ENCODE peak calls at places on chromosome 11, in five cellular contexts. K, P, B, H and F are unnamed samples.

GRCh38 chr11:15625691-15626090 is 511.0 kb downstream of the INSC start:
- DNase-seq in K (no peak), P (no peak), B (no peak), H (no peak), F (no peak)

GRCh38 chr11:74397531-74398243 is 546 bp downstream of the PGM2L1 start:
- DNase-seq in K (peak), P (no peak), B (peak), H (peak), F (peak)

GRCh38 chr11:27718853-27719574 is 18.8 kb upstream of the BDNF start:
- DNase-seq in K (no peak), P (no peak), B (no peak), H (no peak), F (peak)

GRCh38 chr11:116955548-116955947 is 118.1 kb upstream of the APOA1 start:
- DNase-seq in K (no peak), P (no peak), B (no peak), H (no peak), F (no peak)

GRCh38 chr11:29679996-29680395 is 336.8 kb downstream of the KCNA4 start:
- DNase-seq in K (no peak), P (no peak), B (no peak), H (no peak), F (no peak)

GRCh38 chr11:69480547-69481392 is 693 bp upstream of the LINC01488 start:
- DNase-seq in K (no peak), P (no peak), B (no peak), H (no peak), F (no peak)

GRCh38 chr11:63813563-63814382 is 517 bp downstream of the SPINDOC start:
- DNase-seq in K (peak), P (no peak), B (peak), H (peak), F (peak)

GRCh38 chr11:58829736-58830135 is 14.8 kb downstream of the GLYATL2 start:
- DNase-seq in K (no peak), P (peak), B (no peak), H (no peak), F (no peak)

GRCh38 chr11:90113541-90113940 is 20.9 kb upstream of the NAALAD2 start:
- DNase-seq in K (no peak), P (no peak), B (no peak), H (peak), F (no peak)

GRCh38 chr11:72724851-72725730 is 27.1 kb downstream of the ARAP1 start:
- DNase-seq in K (peak), P (peak), B (peak), H (peak), F (peak)

GRCh38 chr11:18012314-18012905 is 437 bp downstream of the SERGEF start:
- DNase-seq in K (no peak), P (no peak), B (peak), H (peak), F (peak)

GRCh38 chr11:123484448-123484847 is 54.4 kb downstream of the GRAMD1B start:
- DNase-seq in K (no peak), P (no peak), B (no peak), H (no peak), F (no peak)

GRCh38 chr11:120752668-120753067 is 241.1 kb downstream of the GRIK4 start:
- DNase-seq in K (no peak), P (no peak), B (no peak), H (no peak), F (no peak)

GRCh38 chr11:88555018-88555828 is 217.7 kb upstream of the CTSC start:
- DNase-seq in K (no peak), P (peak), B (peak), H (peak), F (no peak)

GRCh38 chr11:92915551-92915950 is 53.9 kb upstream of the MTNR1B start:
- DNase-seq in K (no peak), P (no peak), B (no peak), H (no peak), F (no peak)

GRCh38 chr11:79727221-79727620 is 286.4 kb upstream of the TENM4 start:
- DNase-seq in K (no peak), P (no peak), B (no peak), H (no peak), F (no peak)

GRCh38 chr11:69440876-69441275 is 40.6 kb upstream of the LINC01488 start:
- DNase-seq in K (no peak), P (no peak), B (no peak), H (no peak), F (no peak)

GRCh38 chr11:118304227-118304808 is at the start of gene CD3E:
- DNase-seq in K (no peak), P (no peak), B (no peak), H (no peak), F (no peak)

GRCh38 chr11:124865181-124865901 is at the start of gene ROBO3:
- DNase-seq in K (no peak), P (no peak), B (no peak), H (peak), F (no peak)

GRCh38 chr11:9615031-9615451 is 41.6 kb downstream of the WEE1 start:
- DNase-seq in K (no peak), P (no peak), B (no peak), H (no peak), F (no peak)

GRCh38 chr11:107856180-107856980 is 2.2 kb downstream of the SLC35F2 start:
- DNase-seq in K (no peak), P (no peak), B (no peak), H (peak), F (no peak)

GRCh38 chr11:20353829-20354434 is 9.6 kb upstream of the HTATIP2 start:
- DNase-seq in K (no peak), P (no peak), B (no peak), H (peak), F (peak)

GRCh38 chr11:117145393-117145761 is 1.3 kb downstream of the PAFAH1B2 start:
- DNase-seq in K (no peak), P (no peak), B (peak), H (peak), F (peak)

GRCh38 chr11:8192016-8192895 is 23.4 kb upstream of the RIC3 start:
- DNase-seq in K (peak), P (peak), B (peak), H (peak), F (peak)

GRCh38 chr11:84289381-84289906 is 1003.3 kb upstream of the CCDC90B start:
- DNase-seq in K (no peak), P (peak), B (no peak), H (no peak), F (no peak)

GRCh38 chr11:124941703-124942102 is 5.9 kb upstream of the HEPACAM start:
- DNase-seq in K (no peak), P (no peak), B (no peak), H (no peak), F (no peak)

GRCh38 chr11:10117709-10118341 is 176.2 kb downstream of the SBF2 start:
- DNase-seq in K (no peak), P (no peak), B (no peak), H (no peak), F (no peak)

GRCh38 chr11:61923166-61924015 is 6.0 kb upstream of the RAB3IL1 start:
- DNase-seq in K (no peak), P (peak), B (no peak), H (no peak), F (peak)

GRCh38 chr11:612201-612960 is 3.4 kb downstream of the IRF7 start:
- DNase-seq in K (no peak), P (no peak), B (peak), H (peak), F (peak)

GRCh38 chr11:119318240-119319135 is 1.6 kb upstream of the MCAM start:
- DNase-seq in K (no peak), P (no peak), B (no peak), H (no peak), F (peak)

GRCh38 chr11:104823638-104824037 is 74.6 kb downstream of the CASP12 start:
- DNase-seq in K (no peak), P (no peak), B (peak), H (no peak), F (no peak)

GRCh38 chr11:87597696-87598095 is 560.0 kb downstream of the TMEM135 start:
- DNase-seq in K (no peak), P (no peak), B (no peak), H (no peak), F (no peak)